ENCODE peak calls at places on chromosomes 6 and 20, in nine cellular contexts. T, M, V, K, I, J, Q, B and Y are unnamed samples.

GRCh38 chr6:5569491-5569890 is 308.2 kb downstream of the FARS2 start:
- DNase-seq in T (no peak), M (no peak), V (no peak), K (no peak), I (peak), J (no peak), Q (no peak), B (no peak), Y (no peak)

GRCh38 chr6:42402184-42402583 is 49.5 kb downstream of the TRERF1 start:
- DNase-seq in T (no peak), M (no peak), V (no peak), K (no peak), I (peak), J (no peak), Q (no peak), B (no peak), Y (no peak)

GRCh38 chr20:33465536-33466302 is 22.2 kb upstream of the SNTA1 start:
- DNase-seq in T (no peak), M (no peak), V (no peak), K (no peak), I (no peak), J (no peak), Q (no peak), B (no peak), Y (no peak)

GRCh38 chr6:110317646-110318045 is 40.5 kb downstream of the METTL24 start:
- DNase-seq in T (no peak), M (no peak), V (no peak), K (no peak), I (no peak), J (no peak), Q (no peak), B (no peak), Y (no peak)

GRCh38 chr6:109117346-109118035 is 22.2 kb downstream of the CEP57L1 start:
- DNase-seq in T (no peak), M (no peak), V (no peak), K (no peak), I (no peak), J (peak), Q (no peak), B (no peak), Y (no peak)

GRCh38 chr6:125236536-125237327 is 65.0 kb downstream of the HDDC2 start:
- DNase-seq in T (no peak), M (no peak), V (no peak), K (no peak), I (peak), J (no peak), Q (no peak), B (no peak), Y (no peak)

GRCh38 chr6:170058878-170059485 is 231.9 kb downstream of the DLL1 start:
- DNase-seq in T (no peak), M (no peak), V (peak), K (no peak), I (no peak), J (no peak), Q (no peak), B (no peak), Y (no peak)

GRCh38 chr6:150297327-150298028 is 71.3 kb upstream of the IYD start:
- DNase-seq in T (peak), M (no peak), V (no peak), K (no peak), I (peak), J (no peak), Q (no peak), B (no peak), Y (no peak)

GRCh38 chr6:36977470-36977941 is 8.5 kb downstream of the MTCH1 start:
- DNase-seq in T (peak), M (no peak), V (peak), K (peak), I (peak), J (peak), Q (no peak), B (no peak), Y (no peak)

GRCh38 chr20:57398901-57399535 is 7.8 kb downstream of the RBM38 start:
- DNase-seq in T (no peak), M (no peak), V (peak), K (peak), I (no peak), J (no peak), Q (no peak), B (no peak), Y (no peak)
- H3K4me3 ChIP-seq in T (no peak), M (no peak), V (no peak), K (no peak), I (no peak), J (peak), Q (peak), B (no peak), Y (no peak)

GRCh38 chr20:1241456-1241855 is 15.6 kb downstream of the RAD21L1 start:
- DNase-seq in T (no peak), M (no peak), V (no peak), K (no peak), I (no peak), J (no peak), Q (no peak), B (no peak), Y (no peak)
- H3K4me3 ChIP-seq in T (no peak), M (no peak), V (no peak), K (no peak), I (no peak), J (no peak), Q (no peak), B (no peak), Y (no peak)

GRCh38 chr6:3743541-3743940 is 8.0 kb downstream of the PXDC1 start:
- DNase-seq in T (no peak), M (no peak), V (no peak), K (no peak), I (no peak), J (no peak), Q (no peak), B (no peak), Y (no peak)
- H3K4me3 ChIP-seq in T (no peak), M (peak), V (no peak), K (no peak), I (no peak), J (no peak), Q (peak), B (no peak), Y (no peak)

GRCh38 chr6:33248932-33249731 is 22.5 kb downstream of the VPS52 start:
- DNase-seq in T (peak), M (peak), V (peak), K (peak), I (peak), J (peak), Q (peak), B (peak), Y (peak)

GRCh38 chr6:33251390-33252012 is 20.2 kb downstream of the VPS52 start:
- DNase-seq in T (no peak), M (no peak), V (no peak), K (no peak), I (peak), J (no peak), Q (no peak), B (no peak), Y (no peak)

GRCh38 chr6:33249732-33250625 is 21.7 kb downstream of the VPS52 start:
- DNase-seq in T (peak), M (peak), V (no peak), K (no peak), I (peak), J (no peak), Q (no peak), B (peak), Y (peak)

GRCh38 chr6:33252758-33253157 is 18.9 kb downstream of the VPS52 start:
- DNase-seq in T (no peak), M (no peak), V (no peak), K (no peak), I (no peak), J (no peak), Q (no peak), B (no peak), Y (no peak)

GRCh38 chr6:33250731-33251130 is 20.9 kb downstream of the VPS52 start:
- DNase-seq in T (no peak), M (no peak), V (peak), K (no peak), I (no peak), J (no peak), Q (no peak), B (no peak), Y (no peak)
- H3K4me3 ChIP-seq in T (no peak), M (no peak), V (no peak), K (no peak), I (no peak), J (no peak), Q (no peak), B (no peak), Y (no peak)

GRCh38 chr6:27720607-27721580 is 191.3 kb downstream of the OR2B2 start:
- DNase-seq in T (peak), M (no peak), V (no peak), K (peak), I (peak), J (no peak), Q (no peak), B (no peak), Y (no peak)
- H3K4me3 ChIP-seq in T (peak), M (no peak), V (no peak), K (peak), I (no peak), J (no peak), Q (no peak), B (no peak), Y (no peak)